ENCODE peak calls at places on chromosomes 13 and 19, in nine cellular contexts. One of them, this sample, is unnamed.

GRCh38 chr19:38640368-38640767 is 7.1 kb upstream of the ACTN4 start:
- DNase-seq in central memory CD4-positive, alpha-beta T cell: no peak
- DNase-seq in aorta: no peak
- DNase-seq in GM13976: no peak
- DNase-seq in ELR: no peak
- DNase-seq in H1: no peak
- DNase-seq in stimulated activated CD8-positive, alpha-beta memory T cell treated with anti-CD3 and anti-CD28 coated beads, Interleukin-7, amount 100 ng/mL, for 48 hours: no peak
- DNase-seq in CD4-positive, alpha-beta T cell: no peak
- DNase-seq in NCI-H748 treated with DMSO at 0.1 percent for 48 hours: no peak
- DNase-seq in this sample: no peak

GRCh38 chr19:16088351-16088984 is 12.2 kb downstream of the TPM4 start:
- DNase-seq in stimulated activated CD8-positive, alpha-beta memory T cell treated with anti-CD3 and anti-CD28 coated beads, Interleukin-7, amount 100 ng/mL, for 48 hours: no peak
- DNase-seq in CD4-positive, alpha-beta T cell: no peak
- DNase-seq in NCI-H748 treated with DMSO at 0.1 percent for 48 hours: no peak
- DNase-seq in aorta: no peak
- DNase-seq in central memory CD4-positive, alpha-beta T cell: no peak
- DNase-seq in H1: no peak
- DNase-seq in GM13976: no peak
- DNase-seq in ELR: no peak
- DNase-seq in this sample: no peak

GRCh38 chr13:99992912-99993311 is 11.3 kb downstream of the ZIC2 start:
- DNase-seq in CD4-positive, alpha-beta T cell: no peak
- DNase-seq in GM13976: no peak
- DNase-seq in ELR: peak
- DNase-seq in aorta: no peak
- DNase-seq in stimulated activated CD8-positive, alpha-beta memory T cell treated with anti-CD3 and anti-CD28 coated beads, Interleukin-7, amount 100 ng/mL, for 48 hours: no peak
- DNase-seq in central memory CD4-positive, alpha-beta T cell: no peak
- DNase-seq in NCI-H748 treated with DMSO at 0.1 percent for 48 hours: no peak
- DNase-seq in H1: no peak
- DNase-seq in this sample: no peak

GRCh38 chr19:29704562-29705558 is 10.2 kb downstream of the C19orf12 start:
- DNase-seq in CD4-positive, alpha-beta T cell: no peak
- DNase-seq in H1: no peak
- DNase-seq in stimulated activated CD8-positive, alpha-beta memory T cell treated with anti-CD3 and anti-CD28 coated beads, Interleukin-7, amount 100 ng/mL, for 48 hours: no peak
- DNase-seq in NCI-H748 treated with DMSO at 0.1 percent for 48 hours: no peak
- DNase-seq in GM13976: peak
- DNase-seq in ELR: peak
- DNase-seq in aorta: no peak
- DNase-seq in central memory CD4-positive, alpha-beta T cell: no peak
- DNase-seq in this sample: no peak

GRCh38 chr19:16293133-16294085 is 31.2 kb upstream of the KLF2 start:
- DNase-seq in aorta: peak
- DNase-seq in H1: no peak
- DNase-seq in GM13976: no peak
- DNase-seq in stimulated activated CD8-positive, alpha-beta memory T cell treated with anti-CD3 and anti-CD28 coated beads, Interleukin-7, amount 100 ng/mL, for 48 hours: no peak
- DNase-seq in ELR: peak
- DNase-seq in central memory CD4-positive, alpha-beta T cell: no peak
- DNase-seq in NCI-H748 treated with DMSO at 0.1 percent for 48 hours: no peak
- DNase-seq in CD4-positive, alpha-beta T cell: no peak
- DNase-seq in this sample: no peak

GRCh38 chr19:42198676-42199439 is 18.6 kb downstream of the DEDD2 start:
- DNase-seq in NCI-H748 treated with DMSO at 0.1 percent for 48 hours: no peak
- DNase-seq in aorta: peak
- DNase-seq in central memory CD4-positive, alpha-beta T cell: peak
- DNase-seq in stimulated activated CD8-positive, alpha-beta memory T cell treated with anti-CD3 and anti-CD28 coated beads, Interleukin-7, amount 100 ng/mL, for 48 hours: no peak
- DNase-seq in H1: no peak
- DNase-seq in GM13976: peak
- DNase-seq in ELR: no peak
- DNase-seq in CD4-positive, alpha-beta T cell: peak
- DNase-seq in this sample: peak

GRCh38 chr19:46614114-46614701 is 10.7 kb downstream of the PTGIR start:
- DNase-seq in stimulated activated CD8-positive, alpha-beta memory T cell treated with anti-CD3 and anti-CD28 coated beads, Interleukin-7, amount 100 ng/mL, for 48 hours: no peak
- DNase-seq in central memory CD4-positive, alpha-beta T cell: peak
- DNase-seq in aorta: peak
- DNase-seq in H1: peak
- DNase-seq in ELR: peak
- DNase-seq in GM13976: peak
- DNase-seq in CD4-positive, alpha-beta T cell: peak
- DNase-seq in NCI-H748 treated with DMSO at 0.1 percent for 48 hours: peak
- DNase-seq in this sample: peak

GRCh38 chr13:67402546-67402945 is 172.4 kb upstream of the PCDH9 start:
- DNase-seq in ELR: no peak
- DNase-seq in central memory CD4-positive, alpha-beta T cell: no peak
- DNase-seq in NCI-H748 treated with DMSO at 0.1 percent for 48 hours: no peak
- DNase-seq in CD4-positive, alpha-beta T cell: no peak
- DNase-seq in stimulated activated CD8-positive, alpha-beta memory T cell treated with anti-CD3 and anti-CD28 coated beads, Interleukin-7, amount 100 ng/mL, for 48 hours: no peak
- DNase-seq in H1: no peak
- DNase-seq in GM13976: no peak
- DNase-seq in aorta: no peak
- DNase-seq in this sample: no peak

GRCh38 chr19:33024398-33024797 is 40.3 kb downstream of the RHPN2 start:
- DNase-seq in ELR: no peak
- DNase-seq in H1: no peak
- DNase-seq in CD4-positive, alpha-beta T cell: no peak
- DNase-seq in stimulated activated CD8-positive, alpha-beta memory T cell treated with anti-CD3 and anti-CD28 coated beads, Interleukin-7, amount 100 ng/mL, for 48 hours: no peak
- DNase-seq in aorta: no peak
- DNase-seq in GM13976: no peak
- DNase-seq in central memory CD4-positive, alpha-beta T cell: no peak
- DNase-seq in NCI-H748 treated with DMSO at 0.1 percent for 48 hours: no peak
- DNase-seq in this sample: no peak

GRCh38 chr19:11387154-11388034 is 3.3 kb upstream of the EPOR start:
- DNase-seq in ELR: no peak
- DNase-seq in NCI-H748 treated with DMSO at 0.1 percent for 48 hours: peak
- DNase-seq in H1: no peak
- DNase-seq in central memory CD4-positive, alpha-beta T cell: no peak
- DNase-seq in GM13976: no peak
- DNase-seq in aorta: no peak
- DNase-seq in stimulated activated CD8-positive, alpha-beta memory T cell treated with anti-CD3 and anti-CD28 coated beads, Interleukin-7, amount 100 ng/mL, for 48 hours: no peak
- DNase-seq in CD4-positive, alpha-beta T cell: no peak
- DNase-seq in this sample: no peak

GRCh38 chr13:110897024-110897423 is 17.8 kb downstream of the ANKRD10 start:
- DNase-seq in aorta: no peak
- DNase-seq in H1: no peak
- DNase-seq in GM13976: no peak
- DNase-seq in CD4-positive, alpha-beta T cell: no peak
- DNase-seq in NCI-H748 treated with DMSO at 0.1 percent for 48 hours: no peak
- DNase-seq in stimulated activated CD8-positive, alpha-beta memory T cell treated with anti-CD3 and anti-CD28 coated beads, Interleukin-7, amount 100 ng/mL, for 48 hours: no peak
- DNase-seq in ELR: no peak
- DNase-seq in central memory CD4-positive, alpha-beta T cell: no peak
- DNase-seq in this sample: no peak

GRCh38 chr13:42991892-42992584 is at the start of gene EPSTI1:
- DNase-seq in CD4-positive, alpha-beta T cell: peak
- DNase-seq in H1: no peak
- DNase-seq in NCI-H748 treated with DMSO at 0.1 percent for 48 hours: no peak
- DNase-seq in aorta: peak
- DNase-seq in stimulated activated CD8-positive, alpha-beta memory T cell treated with anti-CD3 and anti-CD28 coated beads, Interleukin-7, amount 100 ng/mL, for 48 hours: peak
- DNase-seq in central memory CD4-positive, alpha-beta T cell: peak
- DNase-seq in GM13976: peak
- DNase-seq in ELR: peak
- DNase-seq in this sample: peak

GRCh38 chr13:35225582-35225981 is 250.9 kb downstream of the MAB21L1 start:
- DNase-seq in stimulated activated CD8-positive, alpha-beta memory T cell treated with anti-CD3 and anti-CD28 coated beads, Interleukin-7, amount 100 ng/mL, for 48 hours: no peak
- DNase-seq in central memory CD4-positive, alpha-beta T cell: no peak
- DNase-seq in ELR: no peak
- DNase-seq in NCI-H748 treated with DMSO at 0.1 percent for 48 hours: no peak
- DNase-seq in aorta: no peak
- DNase-seq in CD4-positive, alpha-beta T cell: no peak
- DNase-seq in GM13976: no peak
- DNase-seq in H1: no peak
- DNase-seq in this sample: no peak

GRCh38 chr19:16814526-16815100 is 14.6 kb upstream of the SIN3B start:
- DNase-seq in ELR: peak
- DNase-seq in NCI-H748 treated with DMSO at 0.1 percent for 48 hours: no peak
- DNase-seq in aorta: no peak
- DNase-seq in central memory CD4-positive, alpha-beta T cell: no peak
- DNase-seq in H1: no peak
- DNase-seq in stimulated activated CD8-positive, alpha-beta memory T cell treated with anti-CD3 and anti-CD28 coated beads, Interleukin-7, amount 100 ng/mL, for 48 hours: no peak
- DNase-seq in GM13976: no peak
- DNase-seq in CD4-positive, alpha-beta T cell: no peak
- DNase-seq in this sample: no peak

This sample was measured in central memory CD8-positive, alpha-beta T cell.